ENCODE peak calls at places on chromosomes 2 and 18, in four cellular contexts. One of them, this sample, is unnamed.

GRCh38 chr18:56723706-56724105 is 72.5 kb downstream of the WDR7 start:
- DNase-seq in astrocyte: no peak
- DNase-seq in left ventricle myocardium inferior: no peak
- DNase-seq in AG10803: no peak
- DNase-seq in this sample: no peak

GRCh38 chr2:9818097-9818496 is 25.2 kb upstream of the TAF1B start:
- DNase-seq in astrocyte: no peak
- DNase-seq in left ventricle myocardium inferior: no peak
- DNase-seq in AG10803: no peak
- DNase-seq in this sample: no peak

GRCh38 chr2:66550826-66551225 is 115.9 kb downstream of the MEIS1 start:
- DNase-seq in astrocyte: no peak
- DNase-seq in left ventricle myocardium inferior: no peak
- DNase-seq in AG10803: no peak
- DNase-seq in this sample: no peak

GRCh38 chr2:186695081-186695756 is 1.4 kb downstream of the FAM171B start:
- DNase-seq in astrocyte: peak
- DNase-seq in left ventricle myocardium inferior: no peak
- DNase-seq in AG10803: peak
- DNase-seq in this sample: peak

GRCh38 chr2:141968377-141968920 is 162.4 kb downstream of the LRP1B start:
- DNase-seq in astrocyte: peak
- DNase-seq in left ventricle myocardium inferior: no peak
- DNase-seq in AG10803: peak
- DNase-seq in this sample: no peak

GRCh38 chr2:117123362-117123761 is 691.1 kb upstream of the DDX18 start:
- DNase-seq in astrocyte: no peak
- DNase-seq in left ventricle myocardium inferior: no peak
- DNase-seq in AG10803: no peak
- DNase-seq in this sample: no peak

GRCh38 chr2:111930875-111931274 is 32.5 kb downstream of the MERTK start:
- DNase-seq in astrocyte: peak
- DNase-seq in left ventricle myocardium inferior: no peak
- DNase-seq in AG10803: peak
- DNase-seq in this sample: peak

GRCh38 chr2:240424341-240425235 is 10.9 kb upstream of the GPC1 start:
- DNase-seq in astrocyte: no peak
- DNase-seq in left ventricle myocardium inferior: peak
- DNase-seq in AG10803: no peak
- DNase-seq in this sample: no peak

GRCh38 chr18:22552254-22552653 is 134.5 kb upstream of the CTAGE1 start:
- DNase-seq in astrocyte: peak
- DNase-seq in left ventricle myocardium inferior: no peak
- DNase-seq in AG10803: no peak
- DNase-seq in this sample: peak

GRCh38 chr2:221779614-221780067 is 207.5 kb upstream of the EPHA4 start:
- DNase-seq in astrocyte: peak
- DNase-seq in left ventricle myocardium inferior: no peak
- DNase-seq in AG10803: peak
- DNase-seq in this sample: peak

GRCh38 chr2:189128961-189129360 is 50.6 kb downstream of the COL5A2 start:
- DNase-seq in astrocyte: peak
- DNase-seq in left ventricle myocardium inferior: no peak
- DNase-seq in AG10803: peak
- DNase-seq in this sample: peak

GRCh38 chr2:191907091-191907490 is 60.2 kb upstream of the CAVIN2 start:
- DNase-seq in astrocyte: no peak
- DNase-seq in left ventricle myocardium inferior: no peak
- DNase-seq in AG10803: no peak
- DNase-seq in this sample: no peak

GRCh38 chr2:235960716-235961640 is 207.2 kb downstream of the GBX2 start:
- DNase-seq in astrocyte: no peak
- DNase-seq in left ventricle myocardium inferior: no peak
- DNase-seq in AG10803: no peak
- DNase-seq in this sample: no peak

GRCh38 chr2:30421551-30422436 is 25.3 kb upstream of the LCLAT1 start:
- DNase-seq in astrocyte: peak
- DNase-seq in left ventricle myocardium inferior: no peak
- DNase-seq in AG10803: peak
- DNase-seq in this sample: peak

GRCh38 chr2:24768013-24768412 is 25.2 kb downstream of the PTRHD1 start:
- DNase-seq in astrocyte: no peak
- DNase-seq in left ventricle myocardium inferior: no peak
- DNase-seq in AG10803: no peak
- DNase-seq in this sample: no peak

GRCh38 chr2:85907671-85908157 is 18.9 kb upstream of the ST3GAL5 start:
- DNase-seq in astrocyte: peak
- DNase-seq in left ventricle myocardium inferior: no peak
- DNase-seq in AG10803: no peak
- DNase-seq in this sample: no peak

GRCh38 chr18:77249583-77250500 is at the start of gene GALR1:
- DNase-seq in astrocyte: no peak
- DNase-seq in left ventricle myocardium inferior: no peak
- DNase-seq in AG10803: no peak
- DNase-seq in this sample: peak

GRCh38 chr18:67875936-67876335 is 359.4 kb upstream of the DSEL start:
- DNase-seq in astrocyte: no peak
- DNase-seq in left ventricle myocardium inferior: no peak
- DNase-seq in AG10803: no peak
- DNase-seq in this sample: no peak

GRCh38 chr2:62774555-62775366 is 69.2 kb downstream of the EHBP1 start:
- DNase-seq in astrocyte: peak
- DNase-seq in left ventricle myocardium inferior: no peak
- DNase-seq in AG10803: peak
- DNase-seq in this sample: peak

GRCh38 chr2:159125858-159126257 is 157.4 kb downstream of the TANC1 start:
- DNase-seq in astrocyte: no peak
- DNase-seq in left ventricle myocardium inferior: no peak
- DNase-seq in AG10803: no peak
- DNase-seq in this sample: no peak

GRCh38 chr2:186691900-186692299 is 2.0 kb upstream of the FAM171B start:
- DNase-seq in astrocyte: no peak
- DNase-seq in left ventricle myocardium inferior: no peak
- DNase-seq in AG10803: no peak
- DNase-seq in this sample: no peak

GRCh38 chr2:46966576-46966975 is 51.0 kb upstream of the MCFD2 start:
- DNase-seq in astrocyte: no peak
- DNase-seq in left ventricle myocardium inferior: no peak
- DNase-seq in AG10803: no peak
- DNase-seq in this sample: no peak

GRCh38 chr2:141554810-141555209 is 576.0 kb downstream of the LRP1B start:
- DNase-seq in astrocyte: peak
- DNase-seq in left ventricle myocardium inferior: no peak
- DNase-seq in AG10803: peak
- DNase-seq in this sample: peak

GRCh38 chr2:53724511-53724910 is 43.1 kb upstream of the CHAC2 start:
- DNase-seq in astrocyte: peak
- DNase-seq in left ventricle myocardium inferior: no peak
- DNase-seq in AG10803: peak
- DNase-seq in this sample: peak

GRCh38 chr2:112204411-112204810 is 50.4 kb downstream of the ZC3H8 start:
- DNase-seq in astrocyte: no peak
- DNase-seq in left ventricle myocardium inferior: no peak
- DNase-seq in AG10803: peak
- DNase-seq in this sample: peak

GRCh38 chr18:944440-944839 is 39.8 kb downstream of the ADCYAP1 start:
- DNase-seq in astrocyte: peak
- DNase-seq in left ventricle myocardium inferior: no peak
- DNase-seq in AG10803: peak
- DNase-seq in this sample: peak

GRCh38 chr2:240501531-240501991 is 56.2 kb downstream of the ANKMY1 start:
- DNase-seq in astrocyte: no peak
- DNase-seq in left ventricle myocardium inferior: peak
- DNase-seq in AG10803: no peak
- DNase-seq in this sample: no peak

GRCh38 chr2:234058881-234059280 is 8.4 kb downstream of the SPP2 start:
- DNase-seq in astrocyte: no peak
- DNase-seq in left ventricle myocardium inferior: no peak
- DNase-seq in AG10803: no peak
- DNase-seq in this sample: no peak

GRCh38 chr2:179860255-179861026 is 971 bp downstream of the ZNF385B start:
- DNase-seq in astrocyte: no peak
- DNase-seq in left ventricle myocardium inferior: no peak
- DNase-seq in AG10803: no peak
- DNase-seq in this sample: no peak

DNA sequence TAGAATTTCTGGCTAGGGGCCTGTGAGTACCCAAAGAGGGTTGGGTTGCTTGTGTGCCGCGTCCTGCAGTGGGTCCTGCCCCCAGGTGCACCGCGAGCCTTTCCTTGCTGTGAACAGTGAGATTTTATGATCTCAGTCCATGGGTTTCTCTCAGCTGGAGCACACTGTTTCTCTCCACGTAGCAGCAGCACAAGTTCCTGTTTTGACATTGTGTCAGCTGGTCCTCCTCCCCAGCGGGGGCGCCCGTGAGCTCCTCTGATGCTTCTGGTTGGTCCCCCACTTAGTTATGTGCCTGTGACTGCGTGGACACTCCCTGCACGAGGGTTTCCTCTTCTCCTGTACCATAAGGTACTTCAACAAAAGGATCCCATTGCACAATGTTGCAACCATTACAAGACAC is 29.8 kb downstream of the TSHZ1 start:
- DNase-seq in astrocyte: no peak
- DNase-seq in left ventricle myocardium inferior: no peak
- DNase-seq in AG10803: no peak
- DNase-seq in this sample: no peak
- TF ChIP-seq CTCF in astrocyte: no peak
- TF ChIP-seq CTCF in left ventricle myocardium inferior: no peak
- TF ChIP-seq CTCF in AG10803: no peak
- TF ChIP-seq CTCF in this sample: no peak

DNA sequence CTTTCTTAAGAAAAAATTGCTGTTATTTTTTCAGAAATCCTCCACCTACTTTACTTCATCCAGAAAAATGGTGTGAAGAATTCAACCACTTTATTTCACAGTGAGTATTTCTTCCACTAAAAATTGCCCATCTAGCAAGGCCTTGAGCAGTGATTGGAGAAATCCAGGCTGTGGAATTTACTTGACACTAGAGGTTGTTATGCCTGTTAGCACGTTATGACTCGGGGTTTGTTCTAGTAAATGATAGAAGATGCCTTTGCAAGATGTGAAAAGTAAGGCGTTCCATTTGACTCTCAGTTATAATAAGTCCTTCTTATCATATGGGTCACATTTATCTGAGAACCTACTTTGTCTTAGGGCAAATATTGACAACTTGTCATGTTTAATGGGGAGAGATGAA is 157.4 kb downstream of the MYO3B start:
- DNase-seq in astrocyte: peak
- DNase-seq in left ventricle myocardium inferior: no peak
- DNase-seq in AG10803: no peak
- DNase-seq in this sample: no peak
- H3K4me3 ChIP-seq in astrocyte: no peak
- H3K4me3 ChIP-seq in left ventricle myocardium inferior: no peak
- H3K4me3 ChIP-seq in AG10803: no peak
- H3K4me3 ChIP-seq in this sample: no peak

DNA sequence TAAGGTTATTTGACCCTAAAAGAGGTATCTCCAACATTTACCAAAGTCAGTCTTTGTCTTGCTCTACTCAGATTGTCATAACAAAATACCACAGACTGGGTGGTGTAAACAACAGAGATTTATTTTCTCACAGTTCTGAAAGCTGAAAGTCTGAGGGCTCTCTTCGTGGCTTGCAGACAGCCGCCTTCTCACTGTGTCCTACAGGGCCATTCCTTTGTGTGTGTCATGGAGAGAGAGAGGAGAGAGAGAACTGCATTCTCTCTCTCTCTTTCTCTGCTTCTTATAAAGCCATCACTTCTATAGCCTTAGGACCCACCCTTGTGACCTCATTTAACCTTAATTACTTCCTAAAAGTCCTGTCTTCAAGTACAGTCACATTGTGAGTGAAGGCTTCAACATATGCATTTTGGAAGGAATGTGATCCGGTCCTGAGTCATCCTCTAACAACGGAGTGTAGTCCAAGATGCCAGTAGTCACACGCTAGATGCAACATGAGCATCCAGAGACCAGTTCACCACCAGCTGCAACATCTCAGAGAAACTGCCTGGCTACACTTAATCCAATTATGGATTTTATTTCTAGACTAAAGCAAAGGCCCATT is 130.2 kb downstream of the CD226 start:
- DNase-seq in astrocyte: peak
- DNase-seq in left ventricle myocardium inferior: no peak
- DNase-seq in AG10803: peak
- DNase-seq in this sample: peak
- TF ChIP-seq CTCF in astrocyte: no peak
- TF ChIP-seq CTCF in left ventricle myocardium inferior: no peak
- TF ChIP-seq CTCF in AG10803: no peak
- TF ChIP-seq CTCF in this sample: no peak

DNA sequence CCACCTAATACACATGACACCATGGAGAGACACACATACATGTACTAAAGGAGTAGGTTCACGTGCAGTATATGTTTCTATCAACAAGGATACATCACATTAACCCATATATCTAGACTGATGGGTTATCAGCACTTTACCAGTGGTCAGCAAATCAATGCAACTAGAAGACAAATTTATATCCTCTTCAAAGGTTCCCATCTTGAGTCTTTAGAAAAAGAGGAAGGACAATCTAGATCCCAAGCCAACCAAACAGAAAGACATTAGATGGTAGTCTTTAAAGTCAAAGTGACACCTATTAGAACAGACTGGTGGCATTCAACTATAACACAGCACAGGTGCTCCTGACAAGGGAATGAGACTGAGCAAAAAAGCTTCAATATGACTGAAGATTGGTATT is 13.8 kb upstream of the SERTAD2 start:
- DNase-seq in astrocyte: no peak
- DNase-seq in left ventricle myocardium inferior: no peak
- DNase-seq in AG10803: no peak
- DNase-seq in this sample: no peak
- H3K4me3 ChIP-seq in astrocyte: no peak
- H3K4me3 ChIP-seq in left ventricle myocardium inferior: no peak
- H3K4me3 ChIP-seq in AG10803: no peak
- H3K4me3 ChIP-seq in this sample: no peak

DNA sequence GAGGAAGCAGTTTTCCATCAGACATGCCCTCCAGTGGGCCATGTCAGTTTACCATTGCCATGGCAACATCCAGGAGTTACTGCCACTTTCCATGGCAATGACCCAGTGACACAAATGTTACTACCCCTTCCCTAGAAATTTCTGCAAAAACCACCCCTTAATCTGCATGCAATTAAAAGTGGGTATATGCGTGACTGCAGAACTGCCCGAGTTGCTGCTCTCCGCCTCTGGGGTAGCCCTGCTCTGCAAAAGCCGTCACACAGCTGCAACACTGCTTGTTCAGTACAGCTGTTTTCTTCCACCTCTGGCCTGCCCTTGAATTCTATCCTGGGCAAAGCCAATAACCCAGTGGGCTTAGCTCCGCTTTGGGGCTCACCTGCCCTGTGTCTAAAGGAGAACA is 58.6 kb downstream of the TMEM18 start:
- DNase-seq in astrocyte: no peak
- DNase-seq in left ventricle myocardium inferior: no peak
- DNase-seq in AG10803: no peak
- DNase-seq in this sample: no peak
- TF ChIP-seq CTCF in astrocyte: no peak
- TF ChIP-seq CTCF in left ventricle myocardium inferior: no peak
- TF ChIP-seq CTCF in AG10803: no peak
- TF ChIP-seq CTCF in this sample: no peak

GRCh38 chr2:166375205-166375735 is 474 bp downstream of the SCN9A start:
- DNase-seq in astrocyte: peak
- DNase-seq in left ventricle myocardium inferior: no peak
- DNase-seq in AG10803: no peak
- DNase-seq in this sample: peak
- H3K4me3 ChIP-seq in astrocyte: peak
- H3K4me3 ChIP-seq in left ventricle myocardium inferior: peak
- H3K4me3 ChIP-seq in AG10803: peak
- H3K4me3 ChIP-seq in this sample: peak

GRCh38 chr18:26185267-26185666 is 41.0 kb upstream of the TAF4B start:
- DNase-seq in astrocyte: no peak
- DNase-seq in left ventricle myocardium inferior: no peak
- DNase-seq in AG10803: no peak
- DNase-seq in this sample: peak
- TF ChIP-seq CTCF in astrocyte: peak
- TF ChIP-seq CTCF in left ventricle myocardium inferior: peak
- TF ChIP-seq CTCF in AG10803: no peak
- TF ChIP-seq CTCF in this sample: peak